ENCODE peak calls at places on chromosomes 4 and X, in nine cellular contexts. One of them, this sample, is unnamed.

GRCh38 chr4:145177511-145177905 is 2.9 kb downstream of the OTUD4 start:
- DNase-seq in AG04449: no peak
- DNase-seq in left lung: no peak
- DNase-seq in spleen: no peak
- DNase-seq in kidney: no peak
- DNase-seq in brain microvascular endothelial cell: no peak
- DNase-seq in lower leg skin: no peak
- DNase-seq in PC-3: peak
- DNase-seq in astrocyte of the spinal cord: peak
- DNase-seq in this sample: no peak

GRCh38 chrX:14290335-14290734 is 239.0 kb upstream of the GLRA2 start:
- DNase-seq in PC-3: no peak
- DNase-seq in kidney: no peak
- DNase-seq in AG04449: no peak
- DNase-seq in left lung: no peak
- DNase-seq in brain microvascular endothelial cell: no peak
- DNase-seq in spleen: no peak
- DNase-seq in lower leg skin: no peak
- DNase-seq in astrocyte of the spinal cord: no peak
- DNase-seq in this sample: no peak

GRCh38 chr4:140720387-140721087 is 35.6 kb downstream of the TBC1D9 start:
- DNase-seq in AG04449: no peak
- DNase-seq in lower leg skin: no peak
- DNase-seq in PC-3: no peak
- DNase-seq in spleen: peak
- DNase-seq in brain microvascular endothelial cell: no peak
- DNase-seq in left lung: no peak
- DNase-seq in astrocyte of the spinal cord: no peak
- DNase-seq in kidney: peak
- DNase-seq in this sample: no peak

GRCh38 chr4:59455751-59456150 is 1744.4 kb upstream of the ADGRL3 start:
- DNase-seq in kidney: no peak
- DNase-seq in left lung: no peak
- DNase-seq in PC-3: peak
- DNase-seq in AG04449: no peak
- DNase-seq in brain microvascular endothelial cell: no peak
- DNase-seq in astrocyte of the spinal cord: peak
- DNase-seq in lower leg skin: no peak
- DNase-seq in spleen: no peak
- DNase-seq in this sample: no peak

GRCh38 chr4:100828986-100829685 is 311.3 kb upstream of the EMCN start:
- DNase-seq in lower leg skin: no peak
- DNase-seq in kidney: no peak
- DNase-seq in PC-3: peak
- DNase-seq in left lung: no peak
- DNase-seq in astrocyte of the spinal cord: peak
- DNase-seq in spleen: no peak
- DNase-seq in AG04449: no peak
- DNase-seq in brain microvascular endothelial cell: no peak
- DNase-seq in this sample: no peak

GRCh38 chrX:69137371-69137881 is 27.8 kb downstream of the PJA1 start:
- DNase-seq in lower leg skin: no peak
- DNase-seq in kidney: peak
- DNase-seq in AG04449: no peak
- DNase-seq in left lung: no peak
- DNase-seq in brain microvascular endothelial cell: peak
- DNase-seq in PC-3: no peak
- DNase-seq in astrocyte of the spinal cord: peak
- DNase-seq in spleen: peak
- DNase-seq in this sample: peak

GRCh38 chr4:13248621-13249298 is 235.4 kb downstream of the RAB28 start:
- DNase-seq in kidney: no peak
- DNase-seq in astrocyte of the spinal cord: peak
- DNase-seq in lower leg skin: no peak
- DNase-seq in left lung: no peak
- DNase-seq in AG04449: peak
- DNase-seq in PC-3: peak
- DNase-seq in spleen: no peak
- DNase-seq in brain microvascular endothelial cell: peak
- DNase-seq in this sample: no peak

GRCh38 chr4:10421344-10422055 is 35.7 kb downstream of the ZNF518B start:
- DNase-seq in lower leg skin: no peak
- DNase-seq in brain microvascular endothelial cell: no peak
- DNase-seq in AG04449: no peak
- DNase-seq in kidney: no peak
- DNase-seq in left lung: no peak
- DNase-seq in astrocyte of the spinal cord: no peak
- DNase-seq in spleen: no peak
- DNase-seq in PC-3: peak
- DNase-seq in this sample: no peak

GRCh38 chr4:2064276-2064991 is 5.3 kb downstream of the NAT8L start:
- DNase-seq in left lung: peak
- DNase-seq in spleen: peak
- DNase-seq in kidney: peak
- DNase-seq in AG04449: no peak
- DNase-seq in lower leg skin: no peak
- DNase-seq in brain microvascular endothelial cell: no peak
- DNase-seq in astrocyte of the spinal cord: no peak
- DNase-seq in PC-3: peak
- DNase-seq in this sample: no peak

GRCh38 chr4:16413794-16414555 is 187.7 kb upstream of the TAPT1 start:
- DNase-seq in PC-3: no peak
- DNase-seq in brain microvascular endothelial cell: no peak
- DNase-seq in spleen: no peak
- DNase-seq in astrocyte of the spinal cord: no peak
- DNase-seq in kidney: no peak
- DNase-seq in AG04449: no peak
- DNase-seq in lower leg skin: no peak
- DNase-seq in left lung: no peak
- DNase-seq in this sample: no peak

GRCh38 chrX:153766871-153767673 is 3.0 kb downstream of the PLXNB3 start:
- DNase-seq in AG04449: no peak
- DNase-seq in lower leg skin: no peak
- DNase-seq in brain microvascular endothelial cell: no peak
- DNase-seq in astrocyte of the spinal cord: no peak
- DNase-seq in PC-3: no peak
- DNase-seq in kidney: peak
- DNase-seq in left lung: peak
- DNase-seq in spleen: peak
- DNase-seq in this sample: no peak

GRCh38 chr4:1477045-1477905 is 71.0 kb upstream of the NKX1-1 start:
- DNase-seq in left lung: no peak
- DNase-seq in astrocyte of the spinal cord: no peak
- DNase-seq in spleen: peak
- DNase-seq in brain microvascular endothelial cell: no peak
- DNase-seq in AG04449: no peak
- DNase-seq in lower leg skin: no peak
- DNase-seq in PC-3: no peak
- DNase-seq in kidney: peak
- DNase-seq in this sample: no peak

GRCh38 chr4:186839122-186840037 is 115.7 kb upstream of the FAT1 start:
- DNase-seq in left lung: no peak
- DNase-seq in PC-3: peak
- DNase-seq in spleen: no peak
- DNase-seq in brain microvascular endothelial cell: peak
- DNase-seq in AG04449: no peak
- DNase-seq in astrocyte of the spinal cord: peak
- DNase-seq in kidney: peak
- DNase-seq in lower leg skin: no peak
- DNase-seq in this sample: no peak

GRCh38 chrX:17613979-17614572 is 123.2 kb upstream of the SCML1 start:
- DNase-seq in brain microvascular endothelial cell: no peak
- DNase-seq in PC-3: peak
- DNase-seq in spleen: no peak
- DNase-seq in lower leg skin: no peak
- DNase-seq in left lung: no peak
- DNase-seq in astrocyte of the spinal cord: peak
- DNase-seq in kidney: no peak
- DNase-seq in AG04449: no peak
- DNase-seq in this sample: peak

GRCh38 chrX:110082156-110082555 is 79.2 kb downstream of the TMEM164 start:
- DNase-seq in brain microvascular endothelial cell: peak
- DNase-seq in lower leg skin: peak
- DNase-seq in left lung: no peak
- DNase-seq in kidney: no peak
- DNase-seq in AG04449: peak
- DNase-seq in PC-3: peak
- DNase-seq in spleen: no peak
- DNase-seq in astrocyte of the spinal cord: peak
- DNase-seq in this sample: no peak

GRCh38 chr4:2938906-2939305 is 24.3 kb downstream of the NOP14 start:
- DNase-seq in AG04449: no peak
- DNase-seq in left lung: no peak
- DNase-seq in kidney: peak
- DNase-seq in PC-3: no peak
- DNase-seq in lower leg skin: no peak
- DNase-seq in spleen: peak
- DNase-seq in brain microvascular endothelial cell: no peak
- DNase-seq in astrocyte of the spinal cord: no peak
- DNase-seq in this sample: no peak

GRCh38 chrX:53018627-53019026 is 30.0 kb upstream of the GPR173 start:
- DNase-seq in astrocyte of the spinal cord: no peak
- DNase-seq in brain microvascular endothelial cell: no peak
- DNase-seq in kidney: no peak
- DNase-seq in left lung: no peak
- DNase-seq in lower leg skin: no peak
- DNase-seq in PC-3: peak
- DNase-seq in spleen: no peak
- DNase-seq in AG04449: no peak
- DNase-seq in this sample: no peak
- TF ChIP-seq CTCF in astrocyte of the spinal cord: no peak
- TF ChIP-seq CTCF in brain microvascular endothelial cell: peak
- TF ChIP-seq CTCF in kidney: no peak
- TF ChIP-seq CTCF in left lung: no peak
- TF ChIP-seq CTCF in lower leg skin: no peak
- TF ChIP-seq CTCF in PC-3: no peak
- TF ChIP-seq CTCF in spleen: no peak
- TF ChIP-seq CTCF in AG04449: no peak
- TF ChIP-seq CTCF in this sample: no peak

GRCh38 chr4:159902648-159903047 is 799.8 kb downstream of the RAPGEF2 start:
- DNase-seq in lower leg skin: no peak
- DNase-seq in AG04449: no peak
- DNase-seq in spleen: no peak
- DNase-seq in left lung: no peak
- DNase-seq in astrocyte of the spinal cord: no peak
- DNase-seq in brain microvascular endothelial cell: no peak
- DNase-seq in PC-3: no peak
- DNase-seq in kidney: no peak
- DNase-seq in this sample: no peak

GRCh38 chr4:159904906-159905305 is 802.0 kb downstream of the RAPGEF2 start:
- DNase-seq in PC-3: no peak
- DNase-seq in kidney: no peak
- DNase-seq in AG04449: no peak
- DNase-seq in lower leg skin: no peak
- DNase-seq in brain microvascular endothelial cell: no peak
- DNase-seq in spleen: no peak
- DNase-seq in left lung: no peak
- DNase-seq in astrocyte of the spinal cord: no peak
- DNase-seq in this sample: no peak

GRCh38 chr4:159906051-159906450 is 803.2 kb downstream of the RAPGEF2 start:
- DNase-seq in kidney: no peak
- DNase-seq in lower leg skin: no peak
- DNase-seq in spleen: no peak
- DNase-seq in brain microvascular endothelial cell: no peak
- DNase-seq in AG04449: no peak
- DNase-seq in left lung: no peak
- DNase-seq in PC-3: no peak
- DNase-seq in astrocyte of the spinal cord: no peak
- DNase-seq in this sample: no peak

GRCh38 chr4:159899596-159899995 is 796.7 kb downstream of the RAPGEF2 start:
- DNase-seq in kidney: no peak
- DNase-seq in AG04449: no peak
- DNase-seq in spleen: no peak
- DNase-seq in left lung: no peak
- DNase-seq in astrocyte of the spinal cord: no peak
- DNase-seq in brain microvascular endothelial cell: no peak
- DNase-seq in PC-3: no peak
- DNase-seq in lower leg skin: no peak
- DNase-seq in this sample: no peak

GRCh38 chr4:159900562-159900961 is 797.7 kb downstream of the RAPGEF2 start:
- DNase-seq in lower leg skin: no peak
- DNase-seq in spleen: no peak
- DNase-seq in astrocyte of the spinal cord: no peak
- DNase-seq in left lung: no peak
- DNase-seq in PC-3: no peak
- DNase-seq in AG04449: no peak
- DNase-seq in brain microvascular endothelial cell: no peak
- DNase-seq in kidney: no peak
- DNase-seq in this sample: no peak
- TF ChIP-seq CTCF in lower leg skin: no peak
- TF ChIP-seq CTCF in spleen: no peak
- TF ChIP-seq CTCF in astrocyte of the spinal cord: no peak
- TF ChIP-seq CTCF in left lung: no peak
- TF ChIP-seq CTCF in PC-3: peak
- TF ChIP-seq CTCF in AG04449: no peak
- TF ChIP-seq CTCF in brain microvascular endothelial cell: peak
- TF ChIP-seq CTCF in kidney: no peak
- TF ChIP-seq CTCF in this sample: no peak

DNA sequence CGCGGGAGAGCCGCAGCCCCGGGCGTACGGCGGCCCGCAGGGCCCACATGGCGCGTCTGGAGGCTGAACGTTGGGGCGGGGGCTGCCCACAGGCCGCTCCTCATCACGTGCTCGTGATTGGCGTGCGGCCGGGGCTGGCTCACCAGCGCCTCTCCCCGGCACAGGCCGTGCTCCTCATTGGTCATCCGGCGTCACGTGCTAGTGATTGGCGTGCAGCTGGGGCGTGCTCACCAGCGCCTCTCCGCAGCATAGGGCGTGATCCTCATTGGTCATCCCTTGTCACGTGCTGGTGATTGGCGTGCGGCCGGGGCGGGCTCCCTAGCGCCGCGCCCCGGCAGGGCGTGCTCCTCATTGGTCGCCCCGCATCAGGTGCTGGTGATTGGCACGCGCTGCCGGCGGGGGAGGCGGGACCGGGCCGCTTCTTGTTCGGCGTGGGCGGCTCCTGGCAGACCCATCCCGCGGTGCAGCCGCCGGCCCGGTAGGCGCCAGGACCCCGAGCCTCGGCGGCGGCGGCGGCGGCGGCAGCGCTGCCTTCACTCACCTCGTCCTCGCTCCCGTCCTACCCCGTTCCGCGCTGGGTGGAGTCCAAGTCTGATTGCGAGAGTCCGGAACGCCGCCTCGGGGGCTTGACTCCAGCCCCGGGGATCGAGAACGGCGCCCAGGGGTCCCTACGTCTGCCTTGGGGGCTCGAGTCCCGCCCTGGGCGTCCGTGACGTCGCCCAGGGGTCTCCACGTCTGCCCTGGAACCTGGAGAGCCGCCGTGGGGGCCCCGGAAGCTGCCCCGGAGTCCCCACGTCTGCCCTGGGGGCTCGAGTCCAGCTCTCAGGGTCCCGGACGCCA is at the start of gene GTPBP6:
- DNase-seq in left lung: peak
- DNase-seq in astrocyte of the spinal cord: peak
- DNase-seq in AG04449: peak
- DNase-seq in lower leg skin: peak
- DNase-seq in kidney: peak
- DNase-seq in PC-3: peak
- DNase-seq in spleen: peak
- DNase-seq in brain microvascular endothelial cell: peak
- DNase-seq in this sample: peak
- TF ChIP-seq CTCF in left lung: no peak
- TF ChIP-seq CTCF in astrocyte of the spinal cord: peak
- TF ChIP-seq CTCF in AG04449: peak
- TF ChIP-seq CTCF in lower leg skin: no peak
- TF ChIP-seq CTCF in kidney: no peak
- TF ChIP-seq CTCF in PC-3: no peak
- TF ChIP-seq CTCF in spleen: peak
- TF ChIP-seq CTCF in brain microvascular endothelial cell: peak
- TF ChIP-seq CTCF in this sample: peak

GRCh38 chr4:67218883-67219282 is 326.4 kb downstream of the CENPC start:
- DNase-seq in astrocyte of the spinal cord: no peak
- DNase-seq in PC-3: no peak
- DNase-seq in brain microvascular endothelial cell: no peak
- DNase-seq in spleen: no peak
- DNase-seq in kidney: no peak
- DNase-seq in AG04449: no peak
- DNase-seq in left lung: no peak
- DNase-seq in lower leg skin: no peak
- DNase-seq in this sample: no peak
- TF ChIP-seq CTCF in astrocyte of the spinal cord: no peak
- TF ChIP-seq CTCF in PC-3: no peak
- TF ChIP-seq CTCF in brain microvascular endothelial cell: no peak
- TF ChIP-seq CTCF in spleen: no peak
- TF ChIP-seq CTCF in kidney: no peak
- TF ChIP-seq CTCF in AG04449: no peak
- TF ChIP-seq CTCF in left lung: no peak
- TF ChIP-seq CTCF in lower leg skin: no peak
- TF ChIP-seq CTCF in this sample: no peak